ENCODE peak calls at places on chromosomes 13 and 19, in six cellular contexts. One of them, this sample, is unnamed.

GRCh38 chr19:55042344-55042678 is 4.2 kb upstream of the GP6 start:
- DNase-seq in HFFc6: no peak
- DNase-seq in Ammon's horn: no peak
- DNase-seq in stimulated activated CD4-positive, alpha-beta T cell treated with anti-CD3 and anti-CD28 coated beads, Interleukin-15, amount 100 ng/mL, for 1 hour: no peak
- DNase-seq in GM23248: no peak
- DNase-seq in activated T-cell treated with anti-CD3 and anti-CD28 coated beads, Interleukin-2, amount 50 U/mL, for 72 hours: no peak
- DNase-seq in this sample: no peak

GRCh38 chr19:10421981-10422461 is 1.7 kb downstream of the PDE4A start:
- DNase-seq in HFFc6: no peak
- DNase-seq in Ammon's horn: peak
- DNase-seq in stimulated activated CD4-positive, alpha-beta T cell treated with anti-CD3 and anti-CD28 coated beads, Interleukin-15, amount 100 ng/mL, for 1 hour: no peak
- DNase-seq in GM23248: no peak
- DNase-seq in activated T-cell treated with anti-CD3 and anti-CD28 coated beads, Interleukin-2, amount 50 U/mL, for 72 hours: no peak
- DNase-seq in this sample: no peak

GRCh38 chr19:33505168-33505567 is 16.4 kb downstream of the PEPD start:
- DNase-seq in HFFc6: no peak
- DNase-seq in Ammon's horn: no peak
- DNase-seq in stimulated activated CD4-positive, alpha-beta T cell treated with anti-CD3 and anti-CD28 coated beads, Interleukin-15, amount 100 ng/mL, for 1 hour: no peak
- DNase-seq in GM23248: no peak
- DNase-seq in activated T-cell treated with anti-CD3 and anti-CD28 coated beads, Interleukin-2, amount 50 U/mL, for 72 hours: no peak
- DNase-seq in this sample: no peak

GRCh38 chr13:95349267-95349666 is 48.0 kb upstream of the ABCC4 start:
- DNase-seq in HFFc6: no peak
- DNase-seq in Ammon's horn: no peak
- DNase-seq in stimulated activated CD4-positive, alpha-beta T cell treated with anti-CD3 and anti-CD28 coated beads, Interleukin-15, amount 100 ng/mL, for 1 hour: no peak
- DNase-seq in GM23248: peak
- DNase-seq in activated T-cell treated with anti-CD3 and anti-CD28 coated beads, Interleukin-2, amount 50 U/mL, for 72 hours: no peak
- DNase-seq in this sample: peak

GRCh38 chr13:104314926-104315535 is 1248.8 kb upstream of the SLC10A2 start:
- DNase-seq in HFFc6: no peak
- DNase-seq in Ammon's horn: no peak
- DNase-seq in stimulated activated CD4-positive, alpha-beta T cell treated with anti-CD3 and anti-CD28 coated beads, Interleukin-15, amount 100 ng/mL, for 1 hour: no peak
- DNase-seq in GM23248: no peak
- DNase-seq in activated T-cell treated with anti-CD3 and anti-CD28 coated beads, Interleukin-2, amount 50 U/mL, for 72 hours: no peak
- DNase-seq in this sample: no peak

GRCh38 chr19:55679343-55680257 is 4.6 kb downstream of the EPN1 start:
- DNase-seq in HFFc6: peak
- DNase-seq in Ammon's horn: no peak
- DNase-seq in stimulated activated CD4-positive, alpha-beta T cell treated with anti-CD3 and anti-CD28 coated beads, Interleukin-15, amount 100 ng/mL, for 1 hour: no peak
- DNase-seq in GM23248: peak
- DNase-seq in activated T-cell treated with anti-CD3 and anti-CD28 coated beads, Interleukin-2, amount 50 U/mL, for 72 hours: no peak
- DNase-seq in this sample: peak

GRCh38 chr19:3366761-3367571 is 583 bp downstream of the NFIC start:
- DNase-seq in HFFc6: no peak
- DNase-seq in Ammon's horn: no peak
- DNase-seq in stimulated activated CD4-positive, alpha-beta T cell treated with anti-CD3 and anti-CD28 coated beads, Interleukin-15, amount 100 ng/mL, for 1 hour: no peak
- DNase-seq in GM23248: peak
- DNase-seq in activated T-cell treated with anti-CD3 and anti-CD28 coated beads, Interleukin-2, amount 50 U/mL, for 72 hours: peak
- DNase-seq in this sample: peak

GRCh38 chr19:15288146-15288963 is 44.0 kb downstream of the BRD4 start:
- DNase-seq in HFFc6: peak
- DNase-seq in Ammon's horn: peak
- DNase-seq in stimulated activated CD4-positive, alpha-beta T cell treated with anti-CD3 and anti-CD28 coated beads, Interleukin-15, amount 100 ng/mL, for 1 hour: no peak
- DNase-seq in GM23248: peak
- DNase-seq in activated T-cell treated with anti-CD3 and anti-CD28 coated beads, Interleukin-2, amount 50 U/mL, for 72 hours: no peak
- DNase-seq in this sample: no peak

GRCh38 chr19:51621178-51621577 is 9.0 kb downstream of the SIGLEC5 start:
- DNase-seq in HFFc6: no peak
- DNase-seq in Ammon's horn: no peak
- DNase-seq in stimulated activated CD4-positive, alpha-beta T cell treated with anti-CD3 and anti-CD28 coated beads, Interleukin-15, amount 100 ng/mL, for 1 hour: no peak
- DNase-seq in GM23248: no peak
- DNase-seq in activated T-cell treated with anti-CD3 and anti-CD28 coated beads, Interleukin-2, amount 50 U/mL, for 72 hours: no peak
- DNase-seq in this sample: no peak

GRCh38 chr13:74767031-74767430 is 632.8 kb upstream of the KLF12 start:
- DNase-seq in HFFc6: peak
- DNase-seq in Ammon's horn: no peak
- DNase-seq in stimulated activated CD4-positive, alpha-beta T cell treated with anti-CD3 and anti-CD28 coated beads, Interleukin-15, amount 100 ng/mL, for 1 hour: no peak
- DNase-seq in GM23248: peak
- DNase-seq in activated T-cell treated with anti-CD3 and anti-CD28 coated beads, Interleukin-2, amount 50 U/mL, for 72 hours: no peak
- DNase-seq in this sample: no peak

GRCh38 chr19:51749979-51750378 is 1.7 kb downstream of the FPR1 start:
- DNase-seq in HFFc6: peak
- DNase-seq in Ammon's horn: no peak
- DNase-seq in stimulated activated CD4-positive, alpha-beta T cell treated with anti-CD3 and anti-CD28 coated beads, Interleukin-15, amount 100 ng/mL, for 1 hour: no peak
- DNase-seq in GM23248: peak
- DNase-seq in activated T-cell treated with anti-CD3 and anti-CD28 coated beads, Interleukin-2, amount 50 U/mL, for 72 hours: no peak
- DNase-seq in this sample: no peak

GRCh38 chr13:92804926-92805325 is 421.7 kb upstream of the GPC6 start:
- DNase-seq in HFFc6: no peak
- DNase-seq in Ammon's horn: no peak
- DNase-seq in stimulated activated CD4-positive, alpha-beta T cell treated with anti-CD3 and anti-CD28 coated beads, Interleukin-15, amount 100 ng/mL, for 1 hour: no peak
- DNase-seq in GM23248: no peak
- DNase-seq in activated T-cell treated with anti-CD3 and anti-CD28 coated beads, Interleukin-2, amount 50 U/mL, for 72 hours: no peak
- DNase-seq in this sample: no peak

GRCh38 chr13:105050696-105051095 is 1484.8 kb downstream of the EFNB2 start:
- DNase-seq in HFFc6: no peak
- DNase-seq in Ammon's horn: no peak
- DNase-seq in stimulated activated CD4-positive, alpha-beta T cell treated with anti-CD3 and anti-CD28 coated beads, Interleukin-15, amount 100 ng/mL, for 1 hour: no peak
- DNase-seq in GM23248: no peak
- DNase-seq in activated T-cell treated with anti-CD3 and anti-CD28 coated beads, Interleukin-2, amount 50 U/mL, for 72 hours: no peak
- DNase-seq in this sample: no peak

This sample was measured in dermis microvascular lymphatic vessel endothelial cell.